ENCODE peak calls at places on chromosome 1, in ten cellular contexts. F, E, O, X, W, H, L, S, G and M are unnamed samples.

GRCh38 chr1:46086581-46086980 is 45.8 kb downstream of the PIK3R3 start:
- DNase-seq in F (no peak), E (no peak), O (no peak), X (no peak), W (no peak), H (no peak), L (no peak), S (no peak), G (no peak), M (peak; percentile 64)

GRCh38 chr1:243735457-243735856 is 114.6 kb downstream of the AKT3 start:
- DNase-seq in F (no peak), E (no peak), O (no peak), X (no peak), W (no peak), H (no peak), L (no peak), S (no peak), G (no peak), M (no peak)

GRCh38 chr1:29218223-29218622 is 12.5 kb downstream of the MECR start:
- DNase-seq in F (no peak), E (no peak), O (no peak), X (no peak), W (no peak), H (no peak), L (no peak), S (no peak), G (no peak), M (no peak)

GRCh38 chr1:160672118-160672517 is 25.3 kb upstream of the SLAMF1 start:
- DNase-seq in F (no peak), E (no peak), O (no peak), X (no peak), W (no peak), H (no peak), L (no peak), S (no peak), G (no peak), M (no peak)

GRCh38 chr1:240164742-240165141 is 73.1 kb downstream of the FMN2 start:
- DNase-seq in F (no peak), E (no peak), O (no peak), X (no peak), W (no peak), H (no peak), L (no peak), S (no peak), G (no peak), M (no peak)

GRCh38 chr1:204684551-204685235 is 845 bp downstream of the LRRN2 start:
- DNase-seq in F (no peak), E (no peak), O (no peak), X (peak; percentile 30), W (no peak), H (no peak), L (peak; percentile 29), S (no peak), G (peak; percentile 34), M (no peak)

GRCh38 chr1:178541829-178542553 is 29.1 kb downstream of the TEX35 start:
- DNase-seq in F (peak; percentile 63), E (no peak), O (peak; percentile 85), X (peak; percentile 48), W (peak; percentile 88), H (peak; percentile 71), L (peak; percentile 72), S (peak; percentile 88), G (peak; percentile 44), M (peak; percentile 10)

GRCh38 chr1:100989306-100990077 is 36.1 kb downstream of the DPH5 start:
- DNase-seq in F (no peak), E (no peak), O (no peak), X (no peak), W (no peak), H (no peak), L (no peak), S (no peak), G (no peak), M (peak; percentile 77)

GRCh38 chr1:247551716-247552115 is 2.8 kb downstream of the GCSAML start:
- DNase-seq in F (no peak), E (no peak), O (no peak), X (no peak), W (no peak), H (no peak), L (no peak), S (no peak), G (no peak), M (no peak)

GRCh38 chr1:68379085-68379478 is 70.7 kb downstream of the RPE65 start:
- DNase-seq in F (no peak), E (no peak), O (no peak), X (no peak), W (no peak), H (no peak), L (no peak), S (no peak), G (no peak), M (peak; percentile 42)

GRCh38 chr1:9835758-9836631 is 12.2 kb upstream of the CLSTN1 start:
- DNase-seq in F (no peak), E (no peak), O (peak; percentile 47), X (no peak), W (peak; percentile 42), H (no peak), L (no peak), S (peak; percentile 75), G (peak; percentile 47), M (peak; percentile 66)

GRCh38 chr1:74592580-74593355 is 80.4 kb upstream of the LRRC53 start:
- DNase-seq in F (no peak), E (no peak), O (no peak), X (no peak), W (no peak), H (no peak), L (no peak), S (no peak), G (no peak), M (no peak)

GRCh38 chr1:107804746-107805145 is 160.2 kb downstream of the VAV3 start:
- DNase-seq in F (no peak), E (no peak), O (no peak), X (no peak), W (no peak), H (no peak), L (no peak), S (no peak), G (no peak), M (no peak)

GRCh38 chr1:12167493-12168429 is 970 bp downstream of the TNFRSF1B start:
- DNase-seq in F (no peak), E (no peak), O (no peak), X (no peak), W (no peak), H (no peak), L (no peak), S (no peak), G (no peak), M (no peak)
- H3K4me3 ChIP-seq in F (peak overlapping the region; percentile 65), E (peak overlapping the region; percentile 72), O (peak overlapping the region; percentile 80), X (peak overlapping the region; percentile 74), W (no peak overlapping the region), H (peak overlapping the region; percentile 37), L (peak overlapping the region; percentile 79), S (peak overlapping the region; percentile 45), G (peak overlapping the region; percentile 72), M (no peak overlapping the region)

GRCh38 chr1:119582801-119583200 is 65.3 kb downstream of the ZNF697 start:
- DNase-seq in F (no peak), E (peak; percentile 48), O (no peak), X (peak; percentile 29), W (peak; percentile 39), H (peak; percentile 10), L (peak; percentile 27), S (peak; percentile 50), G (no peak), M (peak; percentile 70)
- TF ChIP-seq CTCF in F (peak; percentile 42), E (no peak), O (peak; percentile 61), X (peak; percentile 32), W (peak; percentile 66), H (no peak), L (peak; percentile 62), S (no peak), G (no peak), M (peak; percentile 67)

DNA sequence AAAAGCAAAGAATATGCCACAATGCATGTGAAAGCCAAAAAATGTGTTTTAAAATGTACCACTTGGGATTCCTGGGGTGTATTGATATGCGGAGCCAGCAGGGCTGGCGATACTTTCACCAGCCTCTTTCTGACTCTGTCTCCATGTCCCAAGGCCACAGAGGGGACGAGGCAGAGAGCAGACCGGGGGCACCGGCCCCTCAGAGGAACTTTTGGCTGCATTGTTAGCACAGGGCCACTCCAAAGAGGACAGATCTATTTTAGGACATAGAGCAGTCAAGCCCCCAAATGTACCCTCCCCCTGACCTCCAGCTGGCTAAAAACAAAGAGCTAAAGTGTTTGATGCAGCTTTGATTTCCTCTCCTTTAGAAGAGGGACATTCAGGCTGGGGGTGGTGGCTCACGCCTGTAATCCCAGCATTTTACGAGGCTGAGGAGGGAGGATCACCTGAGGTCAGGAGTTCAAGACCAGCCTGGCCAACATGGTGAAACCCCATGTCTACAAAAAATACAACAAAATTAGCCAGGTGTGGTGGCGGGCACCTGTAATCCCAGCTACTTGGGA is 25.6 kb upstream of the ZNF436 start:
- DNase-seq in F (no peak), E (no peak), O (no peak), X (no peak), W (no peak), H (no peak), L (no peak), S (no peak), G (no peak), M (no peak)
- H3K4me3 ChIP-seq in F (peak overlapping the region; percentile 1), E (no peak overlapping the region), O (no peak overlapping the region), X (no peak overlapping the region), W (no peak overlapping the region), H (no peak overlapping the region), L (no peak overlapping the region), S (no peak overlapping the region), G (no peak overlapping the region), M (no peak overlapping the region)

GRCh38 chr1:109716570-109717090 is 4.6 kb downstream of the GSTM5 start:
- DNase-seq in F (no peak), E (no peak), O (no peak), X (no peak), W (no peak), H (no peak), L (no peak), S (no peak), G (no peak), M (no peak)

GRCh38 chr1:109719337-109719837 is 7.3 kb downstream of the GSTM5 start:
- DNase-seq in F (no peak), E (no peak), O (no peak), X (no peak), W (no peak), H (no peak), L (no peak), S (no peak), G (no peak), M (peak; percentile 53)

GRCh38 chr1:109717729-109718128 is 5.7 kb downstream of the GSTM5 start:
- DNase-seq in F (no peak), E (no peak), O (no peak), X (no peak), W (no peak), H (no peak), L (no peak), S (no peak), G (no peak), M (peak; percentile 67)

GRCh38 chr1:109716121-109716520 is 4.1 kb downstream of the GSTM5 start:
- DNase-seq in F (no peak), E (no peak), O (no peak), X (no peak), W (no peak), H (no peak), L (no peak), S (no peak), G (peak; percentile 33), M (no peak)

DNA sequence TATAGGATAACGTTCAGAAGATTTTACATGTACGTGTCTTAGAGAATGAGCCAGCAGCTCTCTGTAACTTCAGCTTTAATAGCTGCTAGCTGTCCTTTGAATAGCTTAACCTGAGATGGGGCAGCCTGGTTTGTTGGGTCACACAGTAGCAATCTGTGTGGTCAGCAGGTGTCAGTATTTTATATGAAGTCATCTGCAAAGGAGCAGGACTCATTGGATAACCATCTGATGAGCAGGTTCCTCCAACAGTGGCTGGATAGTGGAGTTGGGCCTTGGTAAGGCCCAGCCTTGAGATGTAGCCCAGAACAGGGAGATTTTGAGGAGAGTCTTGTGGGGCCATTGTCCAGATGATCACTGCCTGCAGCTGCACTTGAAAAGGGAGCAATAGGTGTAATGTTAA is 6.4 kb downstream of the GSTM5 start:
- DNase-seq in F (no peak), E (no peak), O (no peak), X (no peak), W (peak; percentile 65), H (no peak), L (no peak), S (no peak), G (no peak), M (no peak)
- TF ChIP-seq CTCF in F (no peak), E (no peak), O (no peak), X (no peak), W (peak; percentile 75), H (no peak), L (peak; percentile 21), S (no peak), G (no peak), M (no peak)